ENCODE peak calls at places on chromosome 21, in nine cellular contexts. N, V, K, S, R, M, G, E and I are unnamed samples.

GRCh38 chr21:46109251-46110221 is 11.6 kb downstream of the COL6A2 start:
- DNase-seq in N (no peak), V (peak; percentile 8), K (no peak), S (no peak), R (no peak), M (peak; percentile 7), G (no peak), E (peak; percentile 6), I (no peak)

GRCh38 chr21:33036430-33037162 is 10.9 kb downstream of the OLIG2 start:
- DNase-seq in N (no peak), V (peak; percentile 79), K (peak; percentile 44), S (peak; percentile 73), R (no peak), M (peak; percentile 43), G (peak; percentile 55), E (no peak), I (peak; percentile 79)

GRCh38 chr21:34020005-34020847 is 53.2 kb upstream of the MRPS6 start:
- DNase-seq in N (no peak), V (no peak), K (peak; percentile 11), S (no peak), R (no peak), M (peak; percentile 44), G (no peak), E (no peak), I (no peak)

GRCh38 chr21:46118305-46118870 is 20.5 kb downstream of the COL6A2 start:
- DNase-seq in N (no peak), V (peak; percentile 6), K (no peak), S (no peak), R (no peak), M (no peak), G (no peak), E (peak; percentile 7), I (no peak)

GRCh38 chr21:34530264-34530663 is 18.3 kb upstream of the KCNE1 start:
- DNase-seq in N (peak; percentile 72), V (peak; percentile 58), K (no peak), S (no peak), R (no peak), M (no peak), G (peak; percentile 88), E (no peak), I (no peak)

GRCh38 chr21:37673801-37674575 is 242.3 kb downstream of the KCNJ6 start:
- DNase-seq in N (no peak), V (no peak), K (no peak), S (no peak), R (peak; percentile 48), M (no peak), G (no peak), E (no peak), I (no peak)

GRCh38 chr21:23541571-23541970 is 2065.7 kb downstream of the MRPL39 start:
- DNase-seq in N (no peak), V (no peak), K (no peak), S (no peak), R (no peak), M (no peak), G (no peak), E (no peak), I (no peak)

GRCh38 chr21:44999428-44999971 is 59.7 kb downstream of the SLX9 start:
- DNase-seq in N (no peak), V (no peak), K (no peak), S (no peak), R (no peak), M (no peak), G (no peak), E (no peak), I (no peak)

GRCh38 chr21:45970674-45971486 is 10.7 kb upstream of the COL6A1 start:
- DNase-seq in N (peak; percentile 44), V (peak; percentile 80), K (peak; percentile 67), S (no peak), R (peak; percentile 83), M (peak; percentile 87), G (no peak), E (peak; percentile 68), I (peak; percentile 36)

GRCh38 chr21:42468511-42469131 is 27.4 kb downstream of the RSPH1 start:
- DNase-seq in N (no peak), V (no peak), K (no peak), S (no peak), R (no peak), M (no peak), G (no peak), E (no peak), I (no peak)

GRCh38 chr21:35319684-35320083 is 270.6 kb upstream of the RUNX1 start:
- DNase-seq in N (no peak), V (peak; percentile 61), K (no peak), S (no peak), R (no peak), M (no peak), G (no peak), E (no peak), I (no peak)

GRCh38 chr21:15514073-15514946 is 215.5 kb upstream of the USP25 start:
- DNase-seq in N (no peak), V (no peak), K (peak; percentile 41), S (no peak), R (peak; percentile 40), M (no peak), G (no peak), E (no peak), I (no peak)

GRCh38 chr21:44420416-44421205 is 34.7 kb upstream of the LRRC3 start:
- DNase-seq in N (no peak), V (no peak), K (no peak), S (no peak), R (no peak), M (no peak), G (no peak), E (no peak), I (no peak)

GRCh38 chr21:17523007-17523451 is 10.2 kb downstream of the CXADR start:
- DNase-seq in N (no peak), V (no peak), K (no peak), S (no peak), R (peak; percentile 57), M (no peak), G (no peak), E (no peak), I (no peak)

GRCh38 chr21:28675265-28676041 is 317.2 kb downstream of the LTN1 start:
- DNase-seq in N (peak; percentile 56), V (peak; percentile 52), K (no peak), S (no peak), R (no peak), M (no peak), G (no peak), E (no peak), I (peak; percentile 18)

GRCh38 chr21:16193758-16194606 is 464.2 kb downstream of the USP25 start:
- DNase-seq in N (peak; percentile 78), V (peak; percentile 57), K (peak; percentile 4), S (peak; percentile 45), R (peak; percentile 65), M (no peak), G (peak; percentile 80), E (no peak), I (peak; percentile 91)